ENCODE peak calls at places on chromosomes 16 and 17, in six cellular contexts. Z is transverse colon, G is HepG2, I is lower leg skin, P is prostate gland, A is A549. V is an unnamed sample.

GRCh38 chr16:29009050-29009837 is 24.4 kb downstream of the LAT start:
- DNase-seq in G (no peak), Z (no peak), I (no peak), P (no peak), A (no peak), V (peak; percentile 92)

GRCh38 chr16:80788016-80788415 is 16.4 kb downstream of the CDYL2 start:
- DNase-seq in Z (no peak), I (no peak), G (no peak), P (no peak), A (no peak), V (no peak)

GRCh38 chr16:4087099-4087885 is 28.9 kb downstream of the ADCY9 start:
- DNase-seq in I (no peak), G (no peak), A (no peak), Z (no peak), P (no peak), V (no peak)

GRCh38 chr16:56113223-56113622 is 78.1 kb upstream of the GNAO1 start:
- DNase-seq in A (no peak), I (no peak), G (no peak), Z (no peak), P (no peak), V (no peak)

GRCh38 chr16:65012357-65012756 is 109.5 kb downstream of the CDH11 start:
- DNase-seq in I (no peak), Z (no peak), G (no peak), A (no peak), P (no peak), V (no peak)

GRCh38 chr16:24921229-24921628 is 75.5 kb downstream of the SLC5A11 start:
- DNase-seq in G (no peak), A (no peak), P (no peak), Z (no peak), I (no peak), V (no peak)

GRCh38 chr17:58303981-58304734 is 23.4 kb upstream of the MPO start:
- DNase-seq in Z (peak; percentile 51), I (no peak), P (no peak), A (peak; percentile 63), G (peak; percentile 52), V (peak; percentile 75)

GRCh38 chr16:3538222-3538621 is 37.4 kb downstream of the CLUAP1 start:
- DNase-seq in A (no peak), Z (no peak), G (no peak), I (no peak), P (no peak), V (no peak)

GRCh38 chr17:64982139-64982802 is 63.0 kb upstream of the LRRC37A3 start:
- DNase-seq in G (no peak), P (no peak), Z (no peak), I (no peak), A (peak; percentile 46), V (no peak)

GRCh38 chr17:71081666-71082065 is 912.3 kb downstream of the KCNJ2 start:
- DNase-seq in I (no peak), P (no peak), A (no peak), Z (no peak), G (no peak), V (no peak)

GRCh38 chr17:61325382-61326073 is 74.1 kb upstream of the TBX2 start:
- DNase-seq in A (no peak), P (no peak), Z (no peak), G (no peak), I (no peak), V (no peak)

GRCh38 chr16:49490321-49490705 is 116.7 kb downstream of the C16orf78 start:
- DNase-seq in P (no peak), I (no peak), Z (no peak), A (no peak), G (no peak), V (no peak)

GRCh38 chr17:20008242-20009051 is 712 bp upstream of the SPECC1 start:
- DNase-seq in P (no peak), G (no peak), A (peak; percentile 68), I (no peak), Z (peak; percentile 28), V (peak; percentile 64)

GRCh38 chr17:81025065-81025751 is 9.7 kb upstream of the BAIAP2 start:
- DNase-seq in Z (no peak), I (no peak), P (no peak), A (no peak), G (no peak), V (no peak)

GRCh38 chr17:37273419-37274051 is 102.2 kb upstream of the C17orf78 start:
- DNase-seq in P (no peak), G (no peak), A (peak; percentile 15), Z (no peak), I (no peak), V (no peak)

GRCh38 chr17:40024901-40025300 is 9.7 kb downstream of the CSF3 start:
- DNase-seq in P (no peak), Z (no peak), A (no peak), I (no peak), G (no peak), V (no peak)

GRCh38 chr17:7289256-7290032 is 5.0 kb downstream of the YBX2 start:
- DNase-seq in A (no peak), Z (no peak), P (no peak), G (no peak), I (no peak), V (no peak)

GRCh38 chr16:87836844-87837581 is 32.3 kb downstream of the SLC7A5 start:
- DNase-seq in Z (no peak), G (no peak), P (no peak), A (no peak), I (no peak), V (no peak)

GRCh38 chr16:4625617-4626159 is 1.1 kb downstream of the MGRN1 start:
- DNase-seq in Z (no peak), A (no peak), P (no peak), G (no peak), I (no peak), V (no peak)

GRCh38 chr16:67969286-67970039 is 1.0 kb upstream of the SLC12A4 start:
- DNase-seq in I (no peak), P (no peak), Z (no peak), A (no peak), G (peak; percentile 72), V (peak; percentile 71)

DNA sequence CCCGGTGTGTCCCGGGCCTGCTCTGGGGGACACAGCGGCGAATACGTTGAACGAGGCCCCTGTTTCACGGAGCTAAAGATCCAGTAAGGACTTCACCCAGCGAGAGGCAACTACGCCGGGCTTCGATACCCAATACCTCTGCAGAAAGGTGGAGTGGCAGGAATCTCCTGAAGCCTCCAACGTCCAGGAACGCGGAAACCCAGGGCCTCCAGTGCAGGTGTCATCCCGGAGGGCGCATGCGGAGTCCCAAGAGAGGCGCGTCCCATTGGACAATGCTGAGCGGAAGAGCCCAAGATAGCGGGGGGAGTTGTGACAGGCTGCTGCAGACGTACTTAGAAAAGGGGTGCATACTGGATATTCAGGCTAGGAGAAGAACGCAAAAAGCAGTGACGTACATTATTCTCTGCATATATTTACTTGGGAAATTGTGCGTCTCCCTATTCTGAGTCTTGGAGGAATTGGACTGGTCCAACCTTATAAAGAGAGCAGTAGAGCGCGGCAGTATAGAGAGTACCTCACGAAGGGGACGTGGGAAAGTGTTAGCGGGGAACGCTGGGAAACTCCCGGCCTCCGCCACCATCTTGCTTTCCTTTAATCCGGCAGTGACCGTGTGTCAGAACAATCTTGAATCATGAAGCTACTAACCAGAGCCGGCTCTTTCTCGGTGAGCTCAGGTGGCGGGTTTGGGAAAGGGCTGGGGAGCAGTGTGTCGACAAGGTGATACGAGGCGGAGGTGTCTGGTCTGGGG is at the start of gene UQCRC2:
- DNase-seq in A (peak; percentile 96), G (peak; percentile 97), Z (peak; percentile 93), P (peak; percentile 92), I (peak; percentile 89), V (peak; percentile 96)
- TF ChIP-seq POLR2A in A (peak; percentile 73), G (peak; percentile 81), Z (peak; percentile 98), P (peak; percentile 55), I (no peak), V (peak; percentile 94)

GRCh38 chr17:68248199-68248825 is 469 bp downstream of the AMZ2 start:
- DNase-seq in A (no peak), P (peak; percentile 40), G (no peak), I (no peak), Z (peak; percentile 63), V (no peak)

GRCh38 chr17:68246271-68247028 is 1.4 kb upstream of the AMZ2 start:
- DNase-seq in A (peak; percentile 17), I (no peak), G (no peak), Z (no peak), P (no peak), V (no peak)

GRCh38 chr17:68248886-68249872 is 1.3 kb downstream of the AMZ2 start:
- DNase-seq in I (no peak), A (no peak), Z (no peak), G (no peak), P (no peak), V (peak; percentile 36)

GRCh38 chr17:68247445-68248198 is at the start of gene AMZ2:
- DNase-seq in I (peak; percentile 91), A (peak; percentile 96), P (peak; percentile 91), G (peak; percentile 88), Z (peak; percentile 96), V (peak; percentile 98)
- TF ChIP-seq POLR2A in I (peak; percentile 63), A (peak; percentile 87), P (peak; percentile 95), G (peak; percentile 90), Z (peak; percentile 92), V (peak; percentile 91)

DNA sequence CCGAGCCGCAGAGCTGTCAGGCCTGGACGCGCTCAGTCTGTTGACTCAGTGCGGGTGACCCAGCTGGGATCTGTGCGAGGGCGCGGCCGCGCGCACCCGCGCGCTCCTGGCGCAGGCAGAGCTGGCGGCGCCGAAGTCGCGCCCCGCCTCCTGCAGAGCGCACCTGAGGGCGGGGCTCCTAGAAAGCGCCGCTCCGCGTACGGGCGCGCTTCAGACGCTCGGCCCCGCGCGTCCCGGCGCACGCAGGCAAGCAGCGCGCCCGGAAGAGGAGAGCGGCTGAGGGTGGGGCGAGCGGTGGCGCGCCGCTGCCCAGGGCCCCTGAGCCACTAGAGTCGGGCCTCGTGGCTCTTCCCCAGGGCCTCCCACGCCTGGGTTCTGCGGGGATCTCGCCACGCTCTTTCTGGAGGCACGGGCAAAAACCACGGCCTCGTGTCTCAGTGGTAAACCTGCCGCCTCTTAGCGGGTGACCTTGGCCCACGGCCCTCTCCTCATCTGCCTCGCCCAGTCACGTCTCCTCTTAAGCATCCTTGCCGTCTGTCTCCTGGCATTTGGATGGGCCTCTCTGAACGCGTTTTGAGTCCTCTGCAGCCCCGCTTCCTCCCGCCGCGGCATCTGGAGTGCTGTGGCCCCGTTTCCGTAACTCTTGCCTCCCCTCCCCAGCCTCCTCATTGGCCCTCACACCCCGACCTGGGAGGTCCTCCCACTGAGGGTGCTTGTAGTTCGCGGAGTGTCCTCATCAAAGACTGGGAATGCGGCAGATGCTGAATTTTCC is at the start of gene ABCA5:
- DNase-seq in Z (peak; percentile 93), G (peak; percentile 90), I (peak; percentile 78), A (peak; percentile 93), P (peak; percentile 90), V (peak; percentile 90)
- TF ChIP-seq POLR2A in Z (peak; percentile 66), G (peak; percentile 95), I (peak; percentile 34), A (peak; percentile 90), P (peak; percentile 86), V (peak; percentile 86)

GRCh38 chr17:45282683-45283644 is 21.1 kb upstream of the SPATA32 start:
- DNase-seq in I (no peak), A (no peak), Z (no peak), P (no peak), G (no peak), V (no peak)
- TF ChIP-seq POLR2A in I (no peak), A (no peak), Z (no peak), P (no peak), G (no peak), V (no peak)

GRCh38 chr17:17447264-17447663 is 29.5 kb upstream of the MED9 start:
- DNase-seq in Z (no peak), A (peak; percentile 25), P (no peak), I (peak; percentile 41), G (no peak), V (no peak)
- TF ChIP-seq POLR2A in Z (no peak), A (no peak), P (no peak), I (no peak), G (no peak), V (no peak)

V was measured in erythroblast.